ENCODE peak calls at places on chromosome 15, in six cellular contexts. X is right lobe of liver, C is brain microvascular endothelial cell, U is Panc1, Y is ovary, M is astrocyte of the spinal cord. W is an unnamed sample.

GRCh38 chr15:82742134-82742533 is 32.5 kb upstream of the AP3B2 start:
- DNase-seq in M (no peak), U (no peak), Y (no peak), X (no peak), C (no peak), W (no peak)

GRCh38 chr15:99279783-99280307 is 28.6 kb downstream of the LRRC28 start:
- DNase-seq in M (no peak), X (no peak), Y (no peak), C (no peak), U (no peak), W (no peak)

GRCh38 chr15:54208786-54209185 is 230.5 kb downstream of the UNC13C start:
- DNase-seq in Y (no peak), X (no peak), M (no peak), U (no peak), C (no peak), W (no peak)

GRCh38 chr15:66846811-66847210 is 144.8 kb downstream of the SMAD6 start:
- DNase-seq in X (peak), C (no peak), M (no peak), Y (no peak), U (no peak), W (no peak)

GRCh38 chr15:97995881-97996603 is 35.5 kb downstream of the ARRDC4 start:
- DNase-seq in X (no peak), Y (no peak), U (no peak), C (no peak), M (no peak), W (peak)

GRCh38 chr15:98896802-98897732 is 110.5 kb downstream of the PGPEP1L start:
- DNase-seq in M (peak), Y (no peak), U (peak), C (peak), X (no peak), W (no peak)

GRCh38 chr15:90019611-90020010 is 18.5 kb downstream of the ZNF710 start:
- DNase-seq in Y (no peak), U (no peak), C (no peak), M (no peak), X (no peak), W (no peak)

GRCh38 chr15:56248276-56248675 is 4.6 kb upstream of the RFX7 start:
- DNase-seq in C (no peak), Y (no peak), U (no peak), X (no peak), M (no peak), W (no peak)

GRCh38 chr15:100350434-100351226 is 8.9 kb upstream of the ADAMTS17 start:
- DNase-seq in C (peak), U (no peak), Y (no peak), X (peak), M (peak), W (no peak)

GRCh38 chr15:34588046-34588674 is 4.7 kb upstream of the GOLGA8B start:
- DNase-seq in X (peak), Y (peak), U (peak), M (peak), C (peak), W (peak)

GRCh38 chr15:87874896-87875661 is 381.5 kb downstream of the NTRK3 start:
- DNase-seq in X (no peak), U (no peak), Y (no peak), C (no peak), M (peak), W (peak)

GRCh38 chr15:50256188-50257041 is 9.1 kb downstream of the HDC start:
- DNase-seq in Y (no peak), M (peak), C (peak), X (no peak), U (no peak), W (no peak)

GRCh38 chr15:48566669-48567068 is 78.8 kb downstream of the FBN1 start:
- DNase-seq in C (peak), U (no peak), M (peak), X (no peak), Y (no peak), W (no peak)

GRCh38 chr15:66136948-66137347 is 116.6 kb downstream of the MEGF11 start:
- DNase-seq in M (no peak), C (no peak), X (no peak), Y (no peak), U (no peak), W (no peak)

GRCh38 chr15:74543583-74543982 is 2.6 kb downstream of the ARID3B start:
- DNase-seq in M (no peak), X (no peak), C (no peak), Y (no peak), U (no peak), W (no peak)

GRCh38 chr15:78192826-78193594 is 41.4 kb downstream of the ACSBG1 start:
- DNase-seq in U (no peak), C (no peak), M (no peak), X (peak), Y (no peak), W (no peak)

GRCh38 chr15:66863382-66864085 is 161.5 kb downstream of the SMAD6 start:
- DNase-seq in U (no peak), M (no peak), X (peak), C (no peak), Y (no peak), W (no peak)

GRCh38 chr15:100544290-100544945 is 15.7 kb upstream of the CERS3 start:
- DNase-seq in M (no peak), C (no peak), U (no peak), Y (no peak), X (no peak), W (no peak)

DNA sequence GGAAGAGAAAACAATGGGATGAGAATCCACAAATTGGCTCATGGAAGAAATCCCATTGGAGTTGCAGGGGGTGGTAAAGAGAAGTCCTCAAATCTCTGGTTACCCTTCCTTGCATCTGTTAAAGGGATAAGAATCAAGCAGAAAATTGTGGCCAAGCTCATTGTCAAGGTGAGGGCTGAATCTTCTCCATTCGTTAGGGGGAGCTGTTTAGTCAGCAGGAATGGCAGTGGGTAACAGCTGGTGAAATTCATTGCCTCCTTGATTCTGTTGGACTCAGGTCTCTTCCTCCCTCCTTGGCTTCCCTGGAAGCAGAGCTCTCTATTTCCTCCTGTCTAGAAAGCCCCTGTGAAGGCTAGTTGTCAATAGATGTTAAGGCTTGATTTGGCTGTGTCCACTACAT is 343.1 kb upstream of the SEMA6D start:
- DNase-seq in C (peak), M (no peak), U (no peak), X (no peak), Y (no peak), W (no peak)
- TF ChIP-seq CTCF in C (peak), M (peak), U (peak), X (no peak), Y (no peak), W (peak)

DNA sequence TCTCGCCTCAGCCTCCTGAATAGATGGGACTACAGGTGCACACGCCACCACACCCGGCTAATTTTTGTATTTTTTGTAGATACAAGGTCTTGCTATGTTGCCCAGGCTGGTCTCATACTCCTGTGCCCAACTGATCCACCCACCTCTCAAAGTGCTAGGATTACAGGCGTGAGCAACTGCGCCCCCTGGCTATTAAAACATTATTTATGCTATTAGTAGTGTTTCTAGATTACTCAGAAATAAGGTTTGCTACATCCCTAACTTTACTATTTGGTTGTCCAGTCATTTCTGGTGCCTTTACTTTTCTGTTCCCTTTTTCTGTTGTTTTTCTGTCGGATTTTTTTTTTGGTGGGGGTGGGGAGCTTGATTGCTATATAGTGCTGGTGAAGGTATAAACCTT is 393.6 kb upstream of the TPM1 start:
- DNase-seq in X (no peak), C (no peak), Y (no peak), U (no peak), M (no peak), W (no peak)
- TF ChIP-seq CTCF in X (peak), C (peak), Y (no peak), U (peak), M (no peak), W (peak)

GRCh38 chr15:93018574-93018973 is 70.4 kb downstream of the RGMA start:
- DNase-seq in X (no peak), M (no peak), U (no peak), Y (no peak), C (no peak), W (no peak)
- TF ChIP-seq CTCF in X (no peak), M (peak), U (peak), Y (no peak), C (peak), W (no peak)

DNA sequence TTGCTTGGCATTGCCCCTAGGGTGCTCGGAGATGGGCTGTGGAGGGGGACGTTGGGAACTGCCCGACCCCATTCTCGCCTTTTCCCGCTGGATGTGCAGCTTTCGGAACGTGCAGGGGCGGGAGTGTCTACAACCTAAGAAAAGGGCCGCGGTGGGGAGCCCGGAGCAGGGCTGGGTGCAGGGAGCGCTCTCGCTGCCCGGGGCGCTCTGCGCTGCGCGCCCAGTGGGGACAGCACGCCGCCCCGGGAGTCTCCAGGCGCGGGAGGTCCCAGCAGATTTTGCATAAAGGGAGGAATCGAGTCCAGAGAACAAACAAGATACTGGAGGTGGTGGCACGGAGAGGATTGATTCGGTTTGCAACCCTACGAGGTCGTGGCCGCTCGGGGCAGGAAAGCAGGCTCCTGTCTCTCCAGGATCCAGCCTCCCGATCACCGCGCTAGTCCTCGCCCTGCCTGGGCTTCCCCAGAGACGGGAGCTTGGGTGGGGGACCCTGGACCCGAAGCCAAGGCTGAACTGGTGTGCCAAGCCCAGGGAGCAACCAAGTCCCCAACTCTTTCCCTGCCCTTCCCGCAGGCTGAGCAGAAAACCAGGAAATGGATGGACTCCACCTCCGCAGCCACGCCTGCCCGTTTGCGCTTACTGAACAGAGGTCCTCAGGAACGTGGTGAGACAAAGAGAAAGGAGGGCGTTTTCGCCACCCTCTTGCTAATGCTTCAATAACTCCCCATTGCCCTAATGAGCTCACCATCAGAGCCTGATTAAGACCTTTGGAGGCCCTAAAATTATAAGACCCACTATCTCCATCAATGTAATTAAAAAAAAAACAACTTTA is 59.7 kb downstream of the NOX5 start:
- DNase-seq in U (peak), X (peak), Y (peak), M (peak), C (peak), W (peak)
- TF ChIP-seq CTCF in U (peak), X (no peak), Y (no peak), M (peak), C (peak), W (no peak)

GRCh38 chr15:79844221-79844620 is 52.6 kb downstream of the MTHFS start:
- DNase-seq in M (no peak), U (no peak), Y (no peak), X (no peak), C (no peak), W (no peak)

GRCh38 chr15:79853492-79854328 is 43.1 kb downstream of the MTHFS start:
- DNase-seq in X (peak), U (peak), C (peak), M (peak), Y (peak), W (peak)

GRCh38 chr15:79846539-79846938 is 50.3 kb downstream of the MTHFS start:
- DNase-seq in Y (no peak), C (no peak), M (no peak), X (peak), U (no peak), W (no peak)

DNA sequence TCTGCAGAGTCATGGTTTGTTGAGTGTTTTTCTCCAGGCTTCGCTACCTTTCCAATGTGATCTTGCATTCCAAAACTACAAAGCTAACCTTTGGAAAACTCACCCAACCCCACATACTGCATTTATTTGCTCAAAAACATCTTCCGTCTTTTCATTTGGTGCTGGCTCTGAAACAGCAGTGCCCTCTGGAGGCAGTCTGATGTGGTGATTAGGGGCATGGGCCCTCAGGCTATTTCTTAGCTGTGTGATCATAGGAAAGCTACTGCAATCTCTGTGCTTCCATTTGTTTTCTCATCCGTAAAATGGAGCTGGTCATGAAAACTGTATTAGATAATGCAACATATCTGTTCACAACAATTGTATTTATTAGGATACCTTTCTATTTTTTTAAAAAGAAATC is 47.0 kb downstream of the MTHFS start:
- DNase-seq in X (no peak), Y (no peak), U (no peak), C (peak), M (peak), W (peak)
- TF ChIP-seq CTCF in X (peak), Y (no peak), U (peak), C (peak), M (peak), W (peak)

DNA sequence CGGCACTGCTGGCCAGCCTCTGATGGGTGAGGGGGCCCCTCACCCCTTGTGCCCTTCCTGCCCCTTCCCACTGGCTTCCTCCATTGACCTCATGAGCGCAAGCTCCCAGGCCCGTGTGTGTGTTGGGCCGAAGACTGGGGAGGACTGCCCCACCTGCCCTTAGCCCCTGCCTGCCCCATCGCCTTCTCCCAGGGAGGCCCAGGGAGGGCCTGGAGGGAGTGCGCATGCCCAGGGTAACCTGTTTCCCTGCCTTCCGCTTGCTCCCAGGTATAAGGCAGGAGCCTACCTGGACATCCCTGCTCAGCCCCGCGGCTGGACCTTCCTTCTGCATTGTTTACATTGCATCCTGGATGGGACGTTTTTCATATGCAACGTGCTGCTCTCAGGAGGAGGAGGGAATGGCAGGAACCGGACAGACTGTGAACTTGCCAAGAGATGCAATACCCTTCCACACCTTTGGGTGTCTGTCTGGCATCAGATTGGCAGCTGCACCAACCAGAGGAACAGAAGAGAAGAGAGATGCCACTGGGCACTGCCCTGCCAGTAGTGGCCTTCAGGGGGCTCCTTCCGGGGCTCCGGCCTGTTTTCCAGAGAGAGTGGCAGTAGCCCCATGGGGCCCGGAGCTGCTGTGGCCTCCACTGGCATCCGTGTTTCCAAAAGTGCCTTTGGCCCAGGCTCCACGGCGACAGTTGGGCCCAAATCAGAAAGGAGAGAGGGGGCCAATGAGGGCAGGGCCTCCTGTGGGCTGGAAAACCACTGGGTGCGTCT is 8.8 kb downstream of the DLL4 start:
- DNase-seq in M (no peak), X (peak), Y (no peak), C (no peak), U (no peak), W (no peak)
- TF ChIP-seq CTCF in M (peak), X (peak), Y (no peak), C (peak), U (peak), W (peak)

GRCh38 chr15:70763120-70763949 is at the start of gene UACA:
- DNase-seq in Y (peak), M (peak), X (peak), C (peak), U (peak), W (peak)
- TF ChIP-seq CTCF in Y (no peak), M (no peak), X (no peak), C (no peak), U (no peak), W (no peak)